ENCODE peak calls at places on chromosomes 7 and 10, in ten cellular contexts. C is glomerular endothelial cell; I is posterior cingulate gyrus; A is CD8-positive, alpha-beta memory T cell; B is nephron progenitor cell; L is T-helper 2 cell; U is A549; T is Right ventricle myocardium inferior; V is amygdala; E is activated CD8-positive, alpha-beta T cell treated with anti-CD3 and anti-CD28 coated beads for 36 hours. Q is an unnamed sample.

GRCh38 chr10:73044378-73045285 is 52.0 kb downstream of the P4HA1 start:
- DNase-seq in C (peak; percentile 80), I (no peak), A (no peak), B (no peak), L (no peak), U (no peak), T (no peak), V (no peak), E (no peak), Q (peak; percentile 70)

GRCh38 chr10:13787015-13787421 is 200.3 kb downstream of the PRPF18 start:
- DNase-seq in C (peak; percentile 90), I (no peak), A (peak; percentile 70), B (no peak), L (peak; percentile 90), U (no peak), T (no peak), V (peak; percentile 5), E (peak; percentile 84), Q (no peak)

GRCh38 chr10:62239994-62240393 is 28.6 kb downstream of the RTKN2 start:
- DNase-seq in C (no peak), I (no peak), A (no peak), B (no peak), L (no peak), U (no peak), T (no peak), V (no peak), E (no peak), Q (no peak)

GRCh38 chr7:101620991-101621390 is 8.1 kb downstream of the MYL10 start:
- DNase-seq in C (no peak), I (no peak), A (no peak), B (no peak), L (no peak), U (no peak), T (no peak), V (no peak), E (no peak), Q (no peak)

GRCh38 chr7:17507717-17508116 is 209.3 kb downstream of the AHR start:
- DNase-seq in C (no peak), I (no peak), A (no peak), B (no peak), L (no peak), U (no peak), T (no peak), V (no peak), E (no peak), Q (no peak)

GRCh38 chr10:5975641-5976473 is 1.5 kb downstream of the IL15RA start:
- DNase-seq in C (no peak), I (no peak), A (peak; percentile 45), B (no peak), L (peak; percentile 73), U (no peak), T (no peak), V (no peak), E (peak; percentile 89), Q (no peak)

GRCh38 chr10:3426190-3426845 is 253.7 kb upstream of the PITRM1 start:
- DNase-seq in C (peak; percentile 94), I (no peak), A (no peak), B (no peak), L (no peak), U (no peak), T (no peak), V (no peak), E (no peak), Q (no peak)

GRCh38 chr10:89398003-89398749 is 5.8 kb downstream of the IFIT1 start:
- DNase-seq in C (no peak), I (no peak), A (no peak), B (no peak), L (no peak), U (no peak), T (no peak), V (no peak), E (no peak), Q (no peak)

GRCh38 chr10:98289802-98290209 is 21.8 kb upstream of the LOXL4 start:
- DNase-seq in C (no peak), I (no peak), A (no peak), B (no peak), L (no peak), U (no peak), T (no peak), V (no peak), E (no peak), Q (no peak)

GRCh38 chr10:124072106-124072505 is 21.3 kb downstream of the CHST15 start:
- DNase-seq in C (no peak), I (no peak), A (no peak), B (no peak), L (no peak), U (no peak), T (no peak), V (no peak), E (no peak), Q (no peak)

GRCh38 chr7:91864070-91864469 is 16.4 kb downstream of the MTERF1 start:
- DNase-seq in C (no peak), I (no peak), A (no peak), B (no peak), L (no peak), U (no peak), T (no peak), V (no peak), E (no peak), Q (no peak)

GRCh38 chr7:122225874-122226273 is 78.7 kb downstream of the FEZF1 start:
- DNase-seq in C (no peak), I (no peak), A (no peak), B (no peak), L (no peak), U (no peak), T (no peak), V (no peak), E (no peak), Q (no peak)